ENCODE peak calls at places on chromosomes 12 and 14, in four cellular contexts. T is adrenal gland, O is HCT116, U is uterus. W is an unnamed sample.

GRCh38 chr14:77088219-77088618 is 9.8 kb upstream of the CIPC start:
- DNase-seq in T (no peak), U (no peak), O (peak; percentile 71), W (no peak)

GRCh38 chr12:93982847-93983315 is 165.5 kb upstream of the PLXNC1 start:
- DNase-seq in U (no peak), T (no peak), O (no peak), W (no peak)

GRCh38 chr14:50741571-50741970 is 73.5 kb upstream of the SAV1 start:
- DNase-seq in U (no peak), T (no peak), O (peak; percentile 16), W (no peak)

GRCh38 chr12:90943248-90943647 is 11.7 kb downstream of the CCER1 start:
- DNase-seq in T (no peak), O (no peak), U (no peak), W (no peak)

GRCh38 chr12:91001306-91001705 is 3.5 kb downstream of the EPYC start:
- DNase-seq in O (no peak), T (no peak), U (no peak), W (no peak)

GRCh38 chr12:79555006-79555925 is 135.5 kb downstream of the PAWR start:
- DNase-seq in T (no peak), U (no peak), O (peak; percentile 26), W (no peak)

GRCh38 chr14:101109981-101110728 is 206.6 kb upstream of the RTL1 start:
- DNase-seq in O (no peak), T (peak; percentile 20), U (no peak), W (peak; percentile 40)

GRCh38 chr12:121872546-121873223 is 14.0 kb upstream of the HPD start:
- DNase-seq in U (peak; percentile 72), O (no peak), T (peak; percentile 72), W (no peak)

GRCh38 chr12:95918194-95918993 is 24.0 kb downstream of the CCDC38 start:
- DNase-seq in O (peak; percentile 37), T (peak; percentile 78), U (no peak), W (no peak)

GRCh38 chr12:132603240-132604107 is 6.9 kb downstream of the LRCOL1 start:
- DNase-seq in T (no peak), U (no peak), O (no peak), W (peak; percentile 61)

GRCh38 chr14:101907619-101908018 is 56.8 kb upstream of the DYNC1H1 start:
- DNase-seq in U (no peak), O (no peak), T (no peak), W (no peak)

GRCh38 chr12:116194935-116195431 is 82.5 kb downstream of the MED13L start:
- DNase-seq in T (no peak), U (no peak), O (no peak), W (no peak)

GRCh38 chr12:80015660-80016059 is 80.8 kb upstream of the PPP1R12A start:
- DNase-seq in T (no peak), U (no peak), O (no peak), W (no peak)

GRCh38 chr12:98490491-98491453 is 24.6 kb upstream of the TMPO start:
- DNase-seq in T (peak; percentile 96), O (peak; percentile 81), U (peak; percentile 91), W (peak; percentile 79)

GRCh38 chr12:122846622-122847515 is 11.6 kb downstream of the HIP1R start:
- DNase-seq in O (no peak), T (no peak), U (no peak), W (no peak)

GRCh38 chr14:70021548-70021947 is 142.3 kb downstream of the SMOC1 start:
- DNase-seq in T (no peak), U (no peak), O (no peak), W (no peak)

GRCh38 chr14:68554231-68554630 is 238.6 kb downstream of the ZFP36L1 start:
- DNase-seq in U (no peak), T (peak; percentile 25), O (no peak), W (no peak)

GRCh38 chr14:103271189-103271588 is 62.8 kb upstream of the EIF5 start:
- DNase-seq in O (no peak), U (no peak), T (no peak), W (no peak)

GRCh38 chr12:127926004-127926403 is 341.0 kb upstream of the TMEM132C start:
- DNase-seq in U (peak; percentile 25), T (peak; percentile 80), O (no peak), W (no peak)

GRCh38 chr12:48022676-48023385 is 18.6 kb upstream of the COL2A1 start:
- DNase-seq in T (no peak), O (no peak), U (no peak), W (no peak)

DNA sequence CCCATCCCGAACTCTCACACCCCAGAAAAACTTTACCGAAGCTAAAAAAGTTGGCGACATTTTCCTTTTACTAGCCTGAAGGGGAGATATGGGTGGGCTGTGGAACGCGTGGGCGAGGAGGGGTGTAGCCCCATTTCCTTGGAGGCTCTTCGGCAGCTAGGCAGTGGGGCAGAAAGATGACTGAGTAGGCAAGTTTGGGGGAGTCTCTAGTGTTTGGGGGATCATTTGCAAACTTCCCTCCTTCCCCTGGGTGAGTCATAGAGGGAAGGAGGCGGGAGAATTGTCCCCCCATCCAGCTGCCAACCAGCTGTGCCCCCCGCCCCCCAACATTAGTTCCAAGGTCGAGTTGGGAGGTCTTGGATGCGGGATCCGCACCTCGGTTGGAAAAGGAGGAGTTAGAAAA is 2.3 kb downstream of the GLI1 start:
- DNase-seq in O (no peak), T (no peak), U (no peak), W (no peak)
- H3K9me3 ChIP-seq in O (no peaks in the 10 kb centered on the region), T (no peaks in the 10 kb centered on the region), U (no peaks in the 10 kb centered on the region), W (no peaks in the 10 kb centered on the region)

DNA sequence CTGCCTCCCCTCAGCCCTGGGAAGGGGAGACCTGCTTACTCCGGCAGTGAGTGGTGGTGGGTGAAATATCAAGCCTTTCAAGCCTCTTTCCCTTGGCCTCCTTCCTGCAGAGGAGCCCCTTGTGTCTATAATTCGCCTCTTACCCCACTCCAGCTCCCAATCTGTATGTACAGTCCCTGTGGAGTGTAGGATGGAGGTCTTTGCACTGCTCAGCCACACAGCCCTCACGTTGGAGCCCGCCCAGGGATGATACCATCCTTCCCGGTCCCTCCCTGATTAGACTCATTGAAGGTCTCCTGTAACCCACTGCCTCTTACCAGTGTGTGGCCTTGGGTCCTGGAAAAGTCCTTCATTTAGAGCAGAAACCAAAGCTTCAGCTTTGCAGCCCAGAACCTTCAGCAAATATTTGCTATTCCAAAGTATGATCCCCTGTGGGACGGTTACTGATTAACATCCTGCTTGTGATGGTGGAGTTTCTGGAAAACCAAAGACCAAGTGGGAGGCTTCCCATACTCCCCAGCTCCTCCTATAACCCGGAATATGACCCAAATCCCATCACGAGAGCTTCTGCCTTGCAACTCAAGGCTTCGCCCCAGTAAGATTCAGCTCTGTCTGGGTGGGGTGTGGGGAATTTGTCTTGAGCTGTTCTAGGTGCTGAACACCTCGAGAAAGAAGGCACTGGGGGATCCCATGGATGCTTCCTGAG is at the start of gene SERPINA10:
- DNase-seq in T (no peak), O (no peak), U (no peak), W (peak; percentile 44)
- TF ChIP-seq POLR2A in T (no peak), O (no peak), U (no peak), W (peak; percentile 89)

GRCh38 chr12:38156497-38157245 is 159.9 kb upstream of the ALG10B start:
- DNase-seq in T (no peak), U (no peak), O (no peak), W (no peak)
- H3K9me3 ChIP-seq in T (no peaks in the 10 kb centered on the region), U (no peaks in the 10 kb centered on the region), O (no peaks in the 10 kb centered on the region), W (no peaks in the 10 kb centered on the region)

GRCh38 chr14:64915025-64915424 is 770 bp downstream of the CHURC1 start:
- DNase-seq in T (no peak), U (no peak), O (no peak), W (no peak)

GRCh38 chr14:64912256-64912655 is 2.0 kb upstream of the CHURC1 start:
- DNase-seq in U (no peak), T (no peak), O (no peak), W (no peak)

GRCh38 chr14:64915797-64916196 is 1.5 kb downstream of the CHURC1 start:
- DNase-seq in U (no peak), T (no peak), O (no peak), W (no peak)

GRCh38 chr14:64910847-64911495 is 3.3 kb upstream of the CHURC1 start:
- DNase-seq in T (no peak), U (no peak), O (peak; percentile 39), W (no peak)

GRCh38 chr14:64914237-64914971 is at the start of gene CHURC1:
- DNase-seq in U (peak; percentile 98), O (peak; percentile 98), T (peak; percentile 100), W (peak; percentile 98)
- TF ChIP-seq POLR2A in U (peak; percentile 85), O (peak; percentile 71), T (peak; percentile 91), W (peak; percentile 85)

GRCh38 chr14:62497708-62498107 is 547.5 kb downstream of the KCNH5 start:
- DNase-seq in T (no peak), O (no peak), U (no peak), W (no peak)

GRCh38 chr14:62505045-62505444 is 540.2 kb downstream of the KCNH5 start:
- DNase-seq in U (no peak), O (no peak), T (no peak), W (no peak)

DNA sequence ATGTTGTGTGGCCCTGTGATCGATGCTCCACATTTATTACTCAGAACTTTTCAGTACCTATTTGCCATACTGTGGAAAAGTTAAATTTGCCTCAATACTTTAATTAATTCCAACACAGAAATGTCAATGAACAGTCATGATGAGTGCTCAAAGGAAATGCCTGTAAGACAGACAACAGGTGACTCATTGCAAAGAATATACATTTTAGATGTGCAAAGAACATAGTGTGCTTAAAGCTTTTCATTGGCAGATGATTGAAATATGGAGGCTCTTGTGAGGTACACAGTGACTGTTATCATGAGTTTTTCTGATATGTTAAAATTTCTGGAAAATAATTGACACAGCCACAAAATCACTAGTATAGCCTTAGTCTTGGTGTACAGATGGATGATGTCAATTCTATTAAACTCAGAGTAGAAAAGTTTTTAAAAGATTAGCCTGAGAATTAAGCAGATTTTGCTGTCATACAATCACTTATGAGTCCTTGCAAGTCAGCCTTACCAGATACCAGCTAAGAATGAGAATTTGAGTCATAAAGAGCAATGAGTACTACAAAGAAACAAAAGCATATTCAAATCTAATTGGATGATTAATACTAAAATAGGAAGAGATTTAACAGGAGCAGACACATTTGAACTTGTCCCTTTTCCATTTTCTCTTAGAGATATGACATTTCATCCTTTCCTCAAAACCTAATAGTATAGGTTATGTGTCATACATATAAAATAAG is 544.1 kb downstream of the KCNH5 start:
- DNase-seq in O (no peak), T (no peak), U (no peak), W (no peak)
- H3K9me3 ChIP-seq in O (peaks cover 4% of the 10 kb centered on the region), T (no peaks in the 10 kb centered on the region), U (no peaks in the 10 kb centered on the region), W (no peaks in the 10 kb centered on the region)

W was measured in right lobe of liver.